ENCODE peak calls at places on chromosomes 7 and 10, in eight cellular contexts. Y, O, S, J, P, A, R and T are unnamed samples.

GRCh38 chr10:121130382-121130781 is 279.2 kb downstream of the WDR11 start:
- DNase-seq in Y (no peak), O (no peak), S (no peak), J (no peak), P (no peak), A (no peak), R (no peak), T (no peak)

GRCh38 chr10:102605712-102606111 is 38.6 kb upstream of the TRIM8 start:
- DNase-seq in Y (peak; percentile 81), O (no peak), S (no peak), J (peak; percentile 60), P (no peak), A (no peak), R (no peak), T (no peak)

GRCh38 chr7:1813394-1814088 is 143.5 kb downstream of the ELFN1 start:
- DNase-seq in Y (no peak), O (no peak), S (no peak), J (no peak), P (no peak), A (no peak), R (no peak), T (no peak)

GRCh38 chr10:23158370-23158769 is 33.7 kb upstream of the PTF1A start:
- DNase-seq in Y (peak; percentile 56), O (peak; percentile 40), S (peak; percentile 57), J (peak; percentile 37), P (no peak), A (peak; percentile 16), R (peak; percentile 73), T (peak; percentile 71)

GRCh38 chr10:104033401-104033930 is 52.2 kb downstream of the COL17A1 start:
- DNase-seq in Y (no peak), O (no peak), S (no peak), J (no peak), P (no peak), A (no peak), R (no peak), T (no peak)

GRCh38 chr7:591856-592628 is 72.4 kb upstream of the PDGFA start:
- DNase-seq in Y (no peak), O (no peak), S (no peak), J (no peak), P (no peak), A (no peak), R (no peak), T (no peak)

GRCh38 chr7:12481722-12482121 is 78.1 kb upstream of the VWDE start:
- DNase-seq in Y (no peak), O (no peak), S (no peak), J (no peak), P (no peak), A (no peak), R (no peak), T (no peak)

GRCh38 chr10:11702264-11702663 is 39.9 kb upstream of the ECHDC3 start:
- DNase-seq in Y (no peak), O (no peak), S (no peak), J (no peak), P (no peak), A (no peak), R (no peak), T (no peak)

GRCh38 chr10:127849896-127850295 is 42.8 kb downstream of the CLRN3 start:
- DNase-seq in Y (no peak), O (no peak), S (no peak), J (no peak), P (no peak), A (no peak), R (no peak), T (no peak)

GRCh38 chr7:30931161-30931926 is 19.7 kb downstream of the AQP1 start:
- DNase-seq in Y (peak; percentile 31), O (no peak), S (no peak), J (no peak), P (no peak), A (no peak), R (peak; percentile 69), T (peak; percentile 53)

GRCh38 chr10:49649294-49649693 is 30.2 kb upstream of the C10orf53 start:
- DNase-seq in Y (peak; percentile 20), O (peak; percentile 59), S (no peak), J (no peak), P (no peak), A (no peak), R (no peak), T (no peak)

GRCh38 chr10:62980697-62981495 is 152.2 kb upstream of the NRBF2 start:
- DNase-seq in Y (no peak), O (peak; percentile 50), S (no peak), J (no peak), P (no peak), A (no peak), R (no peak), T (no peak)

GRCh38 chr10:132136097-132136521 is 50.6 kb upstream of the DPYSL4 start:
- DNase-seq in Y (no peak), O (no peak), S (no peak), J (no peak), P (no peak), A (no peak), R (no peak), T (no peak)

GRCh38 chr7:99392046-99392445 is 16.4 kb downstream of the PDAP1 start:
- DNase-seq in Y (no peak), O (no peak), S (no peak), J (no peak), P (no peak), A (no peak), R (no peak), T (no peak)

GRCh38 chr10:130418731-130419130 is 282.5 kb downstream of the GLRX3 start:
- DNase-seq in Y (no peak), O (no peak), S (no peak), J (no peak), P (no peak), A (no peak), R (no peak), T (no peak)

GRCh38 chr7:100407285-100408180 is 21.0 kb downstream of the ZCWPW1 start:
- DNase-seq in Y (peak; percentile 79), O (no peak), S (no peak), J (peak; percentile 46), P (no peak), A (no peak), R (peak; percentile 87), T (peak; percentile 88)

GRCh38 chr7:154918741-154919140 is 84.2 kb downstream of the PAXIP1 start:
- DNase-seq in Y (no peak), O (no peak), S (no peak), J (no peak), P (no peak), A (no peak), R (no peak), T (no peak)

GRCh38 chr10:96651998-96652431 is 65.2 kb upstream of the TM9SF3 start:
- DNase-seq in Y (no peak), O (peak; percentile 70), S (no peak), J (no peak), P (no peak), A (no peak), R (no peak), T (no peak)

GRCh38 chr7:106629521-106629920 is 31.4 kb downstream of the CCDC71L start:
- DNase-seq in Y (peak; percentile 62), O (no peak), S (no peak), J (no peak), P (no peak), A (no peak), R (peak; percentile 48), T (peak; percentile 75)

GRCh38 chr7:101077303-101078086 is 7.8 kb upstream of the TRIM56 start:
- DNase-seq in Y (peak; percentile 72), O (peak; percentile 87), S (peak; percentile 76), J (peak; percentile 96), P (no peak), A (peak; percentile 4), R (peak; percentile 74), T (peak; percentile 67)

GRCh38 chr7:23161502-23161901 is 20.3 kb upstream of the NUP42 start:
- DNase-seq in Y (no peak), O (no peak), S (no peak), J (no peak), P (no peak), A (no peak), R (no peak), T (no peak)

GRCh38 chr10:124722812-124723783 is 21.1 kb downstream of the FAM53B start:
- DNase-seq in Y (no peak), O (peak; percentile 62), S (peak; percentile 42), J (no peak), P (peak; percentile 21), A (no peak), R (no peak), T (no peak)

GRCh38 chr7:120864146-120864920 is 6.4 kb upstream of the TSPAN12 start:
- DNase-seq in Y (no peak), O (no peak), S (no peak), J (no peak), P (no peak), A (no peak), R (no peak), T (no peak)

GRCh38 chr7:119233015-119233414 is 1008.5 kb downstream of the ANKRD7 start:
- DNase-seq in Y (no peak), O (no peak), S (no peak), J (no peak), P (no peak), A (no peak), R (no peak), T (no peak)

GRCh38 chr7:76260171-76260703 is 42.2 kb upstream of the HSPB1 start:
- DNase-seq in Y (peak; percentile 33), O (peak; percentile 61), S (no peak), J (no peak), P (peak; percentile 40), A (no peak), R (peak; percentile 29), T (no peak)

GRCh38 chr10:127243490-127244272 is 47.3 kb upstream of the INSYN2A start:
- DNase-seq in Y (peak; percentile 24), O (peak; percentile 20), S (no peak), J (peak; percentile 1), P (no peak), A (peak; percentile 30), R (peak; percentile 49), T (peak; percentile 19)

GRCh38 chr7:46015107-46015868 is 94.2 kb upstream of the IGFBP3 start:
- DNase-seq in Y (no peak), O (no peak), S (no peak), J (no peak), P (no peak), A (no peak), R (no peak), T (no peak)

GRCh38 chr7:149717481-149717880 is 55.9 kb downstream of the ZNF467 start:
- DNase-seq in Y (no peak), O (no peak), S (no peak), J (no peak), P (no peak), A (no peak), R (no peak), T (no peak)

GRCh38 chr10:33594475-33594874 is 260.0 kb upstream of the NRP1 start:
- DNase-seq in Y (no peak), O (no peak), S (no peak), J (no peak), P (no peak), A (no peak), R (no peak), T (no peak)

GRCh38 chr10:63553031-63553430 is 31.8 kb downstream of the REEP3 start:
- DNase-seq in Y (peak; percentile 85), O (no peak), S (no peak), J (peak; percentile 52), P (no peak), A (no peak), R (peak; percentile 72), T (peak; percentile 61)

GRCh38 chr7:21967500-21968099 is 21.9 kb upstream of the CDCA7L start:
- DNase-seq in Y (no peak), O (peak; percentile 12), S (no peak), J (peak; percentile 28), P (no peak), A (no peak), R (no peak), T (no peak)

GRCh38 chr7:44222776-44223261 is 22.0 kb downstream of the YKT6 start:
- DNase-seq in Y (no peak), O (no peak), S (peak; percentile 13), J (no peak), P (no peak), A (no peak), R (no peak), T (no peak)

GRCh38 chr10:101062231-101063161 is 707 bp downstream of the KAZALD1 start:
- DNase-seq in Y (peak; percentile 60), O (peak; percentile 71), S (peak; percentile 42), J (peak; percentile 62), P (peak; percentile 25), A (peak; percentile 79), R (peak; percentile 42), T (no peak)

GRCh38 chr10:35783305-35783838 is 141.3 kb upstream of the FZD8 start:
- DNase-seq in Y (no peak), O (no peak), S (no peak), J (no peak), P (no peak), A (no peak), R (peak; percentile 6), T (peak; percentile 20)